ENCODE peak calls at places on chromosomes 7 and 10, in six cellular contexts. Y, H, A, T, P and V are unnamed samples.

GRCh38 chr7:55130554-55131198 is 111.9 kb downstream of the EGFR start:
- DNase-seq in H (no peak), A (no peak), Y (no peak), T (no peak), P (no peak), V (no peak)

GRCh38 chr7:1093506-1093850 is 5.6 kb downstream of the GPER1 start:
- DNase-seq in P (no peak), T (no peak), H (no peak), A (no peak), Y (no peak), V (no peak)

GRCh38 chr10:27449571-27449970 is 54.5 kb upstream of the RAB18 start:
- DNase-seq in H (no peak), P (no peak), A (no peak), T (no peak), Y (no peak), V (no peak)

GRCh38 chr10:132375116-132375794 is 21.7 kb upstream of the PWWP2B start:
- DNase-seq in Y (no peak), T (no peak), H (no peak), P (no peak), A (peak), V (peak)

GRCh38 chr10:101694056-101694673 is 805 bp downstream of the FBXW4 start:
- DNase-seq in P (peak), A (peak), Y (peak), T (no peak), H (peak), V (peak)

GRCh38 chr7:120792091-120792860 is 65.7 kb downstream of the TSPAN12 start:
- DNase-seq in H (peak), Y (peak), T (peak), A (peak), P (peak), V (peak)

GRCh38 chr7:33952824-33953223 is 47.5 kb downstream of the BMPER start:
- DNase-seq in T (no peak), A (no peak), H (no peak), P (no peak), Y (no peak), V (no peak)

GRCh38 chr7:139355320-139355719 is 4.4 kb upstream of the LUC7L2 start:
- DNase-seq in T (no peak), Y (no peak), P (no peak), H (no peak), A (no peak), V (peak)

GRCh38 chr10:10038358-10038757 is 979.3 kb upstream of the CELF2 start:
- DNase-seq in H (no peak), A (no peak), T (no peak), P (no peak), Y (no peak), V (no peak)

GRCh38 chr10:57628592-57629284 is 639.0 kb downstream of the IPMK start:
- DNase-seq in T (no peak), Y (peak), A (no peak), H (peak), P (no peak), V (no peak)

GRCh38 chr10:132517951-132518521 is 19.6 kb upstream of the INPP5A start:
- DNase-seq in P (no peak), T (no peak), H (peak), Y (no peak), A (peak), V (no peak)

GRCh38 chr7:25369794-25370193 is 141.5 kb upstream of the NPVF start:
- DNase-seq in A (no peak), Y (no peak), H (no peak), P (no peak), T (no peak), V (no peak)

GRCh38 chr10:1398626-1399410 is 338.5 kb downstream of the ADARB2 start:
- DNase-seq in H (no peak), P (no peak), Y (no peak), A (no peak), T (no peak), V (no peak)

GRCh38 chr7:1675673-1676549 is 5.8 kb downstream of the ELFN1 start:
- DNase-seq in P (no peak), Y (no peak), T (no peak), H (no peak), A (no peak), V (no peak)

GRCh38 chr10:71634531-71635164 is 84.9 kb downstream of the C10orf105 start:
- DNase-seq in H (no peak), A (no peak), Y (no peak), T (no peak), P (no peak), V (no peak)

GRCh38 chr7:128867842-128868623 is 5.4 kb downstream of the ATP6V1F start:
- DNase-seq in P (no peak), Y (no peak), H (no peak), T (no peak), A (no peak), V (no peak)

GRCh38 chr10:33483124-33483794 is 148.8 kb upstream of the NRP1 start:
- DNase-seq in T (no peak), H (no peak), P (no peak), Y (no peak), A (no peak), V (no peak)

GRCh38 chr10:97844672-97845071 is 5.0 kb upstream of the GOLGA7B start:
- DNase-seq in H (no peak), P (no peak), A (no peak), Y (no peak), T (no peak), V (no peak)
- H3K4me3 ChIP-seq in H (no peak), P (no peak), A (no peak), Y (no peak), T (no peak), V (no peak)

GRCh38 chr10:103861501-103861900 is 6.1 kb upstream of the SH3PXD2A start:
- DNase-seq in Y (peak), H (no peak), T (no peak), A (no peak), P (no peak), V (no peak)

GRCh38 chr10:103858360-103858759 is 3.0 kb upstream of the SH3PXD2A start:
- DNase-seq in Y (no peak), P (no peak), H (no peak), A (no peak), T (no peak), V (no peak)

GRCh38 chr10:103855852-103856496 is 598 bp upstream of the SH3PXD2A start:
- DNase-seq in H (peak), A (no peak), P (no peak), T (no peak), Y (no peak), V (no peak)

GRCh38 chr10:103856497-103857175 is 1.3 kb upstream of the SH3PXD2A start:
- DNase-seq in A (no peak), H (peak), T (no peak), P (no peak), Y (no peak), V (peak)

GRCh38 chr10:103859161-103860141 is 4.1 kb upstream of the SH3PXD2A start:
- DNase-seq in H (peak), P (peak), Y (peak), T (peak), A (peak), V (peak)
- TF ChIP-seq POLR2A in H (no peak), P (no peak), Y (no peak), T (no peak), A (no peak), V (no peak)

GRCh38 chr10:88820990-88821389 is 18.5 kb downstream of the LIPM start:
- DNase-seq in A (no peak), Y (no peak), P (no peak), T (no peak), H (no peak), V (no peak)
- TF ChIP-seq MYC in A (no peak), Y (no peak), P (no peak), T (no peak), H (no peak), V (no peak)

DNA sequence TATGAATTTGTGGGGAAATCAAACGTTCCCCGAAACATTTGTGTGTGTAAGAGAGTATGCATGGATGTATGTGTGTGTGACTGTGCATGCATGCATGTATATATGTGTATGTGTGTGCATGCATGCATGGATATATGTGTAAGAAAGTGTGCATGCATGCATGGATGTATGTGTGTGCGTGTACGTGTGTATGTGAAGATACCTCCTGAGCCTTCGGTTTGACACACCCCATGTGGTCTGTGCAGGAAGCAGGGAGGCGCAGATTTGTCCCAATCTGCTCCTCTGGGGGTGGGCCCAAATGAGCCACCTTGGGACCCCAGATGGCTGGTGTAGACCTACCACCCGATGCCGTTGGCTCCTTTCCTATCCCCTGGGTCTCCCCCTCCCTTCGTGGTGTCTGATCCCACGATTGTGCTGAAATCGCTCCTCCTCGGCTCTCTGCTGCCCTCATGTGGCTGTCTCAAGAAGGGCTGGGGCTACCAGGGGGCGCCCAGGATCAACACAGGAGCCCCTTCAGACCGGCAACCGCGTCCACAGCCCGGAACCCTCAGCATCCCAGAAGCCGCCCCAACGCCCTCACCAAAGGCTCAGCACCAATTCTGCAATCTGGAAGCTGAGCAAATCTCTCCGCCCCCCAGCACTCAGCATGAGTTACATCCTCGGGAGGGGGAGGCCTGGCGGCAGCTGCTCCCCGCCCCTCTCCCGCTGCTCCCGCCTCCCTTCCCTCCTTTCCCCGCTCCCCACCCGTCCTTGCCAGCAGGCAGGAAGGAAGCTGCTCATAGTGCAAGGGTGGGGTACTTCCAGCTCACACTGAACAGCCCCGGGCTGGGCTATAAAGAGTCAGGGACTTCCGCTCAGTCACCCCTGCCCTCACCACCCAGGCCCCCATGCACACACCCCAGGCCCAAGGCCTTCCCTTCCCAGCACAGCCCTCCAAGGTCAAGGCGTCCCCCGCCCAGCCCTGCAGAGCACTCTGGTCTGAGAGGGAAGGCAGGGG is 2.3 kb upstream of the NOS3 start:
- DNase-seq in T (no peak), H (no peak), A (peak), Y (peak), P (peak), V (peak)
- H3K4me3 ChIP-seq in T (no peak), H (no peak), A (no peak), Y (no peak), P (no peak), V (no peak)

GRCh38 chr10:116637830-116638229 is 17.1 kb downstream of the PNLIPRP2 start:
- DNase-seq in H (no peak), P (no peak), T (no peak), A (no peak), Y (no peak), V (no peak)
- TF ChIP-seq POLR2A in H (no peak), P (no peak), T (no peak), A (no peak), Y (no peak), V (no peak)

DNA sequence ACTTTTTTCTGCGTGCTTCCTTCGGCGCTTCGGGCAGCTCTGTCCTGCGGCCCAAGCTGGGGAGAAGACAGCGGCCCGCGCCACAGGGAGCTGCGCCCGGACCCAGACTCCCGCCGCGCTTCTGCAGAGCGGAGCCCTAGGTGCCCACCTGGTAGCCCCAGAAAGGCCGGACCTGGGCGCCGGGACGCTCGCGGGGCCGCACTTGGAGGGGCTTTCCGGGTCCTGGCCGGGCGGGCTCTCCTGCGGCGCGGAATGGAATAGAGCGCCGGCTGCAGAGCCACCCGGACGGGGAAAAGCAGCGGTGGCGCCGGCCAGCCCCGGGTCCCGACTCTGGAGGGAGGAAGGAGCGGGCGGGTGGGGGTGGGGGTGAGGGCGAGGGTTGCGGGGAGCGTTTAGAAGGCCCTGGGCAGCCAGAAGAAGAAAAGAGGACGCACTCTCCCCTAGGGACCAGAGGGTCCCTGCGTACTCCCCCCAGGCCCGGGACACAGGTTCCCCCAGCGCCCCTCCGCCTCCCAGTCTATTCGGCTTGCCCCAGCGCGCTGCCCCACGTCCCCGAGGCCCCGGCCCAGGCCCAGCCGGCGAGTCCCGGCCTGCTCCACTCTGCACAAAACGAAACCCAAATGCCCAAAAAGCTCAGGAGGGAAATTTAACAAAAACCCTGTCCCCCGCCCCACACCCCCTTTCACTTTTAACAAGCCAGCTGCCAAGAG is 4.5 kb downstream of the ZNF503 start:
- DNase-seq in P (peak), A (no peak), T (no peak), H (no peak), Y (no peak), V (no peak)
- TF ChIP-seq MYC in P (no peak), A (no peak), T (no peak), H (no peak), Y (no peak), V (no peak)

DNA sequence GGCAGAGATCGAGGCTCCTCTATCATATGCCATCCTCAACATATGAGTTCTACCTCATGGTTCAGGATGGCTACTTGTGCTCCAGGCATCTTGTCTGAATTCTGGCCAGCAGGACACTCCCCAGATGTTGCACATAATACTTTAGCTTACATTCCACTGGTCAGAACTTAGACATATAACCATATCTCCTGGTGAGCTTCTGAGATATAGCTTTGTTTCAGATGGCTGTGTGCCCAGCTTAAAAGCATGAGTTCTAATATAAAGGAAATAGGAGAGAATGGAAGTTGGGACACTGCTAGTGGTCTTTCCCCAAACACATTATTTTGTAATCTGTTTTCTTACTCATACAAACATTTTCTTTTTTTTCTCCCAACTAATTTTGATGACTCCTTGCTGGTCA is 50.8 kb upstream of the IFRD1 start:
- DNase-seq in T (no peak), Y (no peak), A (no peak), P (no peak), H (no peak), V (no peak)
- H3K4me3 ChIP-seq in T (no peak), Y (no peak), A (no peak), P (no peak), H (no peak), V (no peak)

GRCh38 chr10:30529373-30529998 is 95.5 kb downstream of the MAP3K8 start:
- DNase-seq in T (peak), H (no peak), Y (no peak), P (no peak), A (no peak), V (peak)
- TF ChIP-seq POLR2A in T (peak), H (no peak), Y (no peak), P (no peak), A (no peak), V (peak)

DNA sequence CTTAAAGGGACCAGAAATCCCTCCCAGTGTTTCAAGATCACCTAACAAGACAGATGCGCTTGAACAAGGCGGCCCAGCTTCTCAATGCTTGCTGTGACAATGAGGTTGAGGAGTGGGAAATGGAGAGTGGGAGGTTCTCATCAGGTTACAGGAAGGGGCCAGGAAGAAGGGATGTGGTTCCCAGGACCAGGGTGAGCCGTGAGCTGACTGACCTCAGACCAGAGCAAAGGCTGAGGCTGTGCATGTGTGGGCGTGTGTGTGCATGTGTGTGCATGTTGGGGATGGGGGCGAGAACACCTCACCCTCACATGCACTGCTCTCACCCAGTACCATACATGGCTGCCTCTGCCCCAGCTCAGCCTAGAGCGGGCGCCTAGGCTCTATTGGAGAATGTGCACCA is 220.8 kb upstream of the GPR26 start:
- DNase-seq in Y (no peak), H (no peak), T (no peak), A (no peak), P (no peak), V (no peak)
- TF ChIP-seq MYC in Y (no peak), H (no peak), T (no peak), A (no peak), P (no peak), V (no peak)